ENCODE peak calls at places on chromosome 3, in five cellular contexts. One of them, this sample, is unnamed.
A peak's percentile ranks its signal among the peaks of the same experiment; 100 is the strongest.

GRCh38 chr3:64431717-64432116 is 206.5 kb upstream of the PRICKLE2 start:
- DNase-seq in HepG2: no peak
- DNase-seq in GM12878: no peak
- DNase-seq in H1: no peak
- DNase-seq in NT2/D1: no peak
- DNase-seq in this sample: no peak

GRCh38 chr3:100873624-100874023 is 119.6 kb downstream of the ABI3BP start:
- DNase-seq in H1: no peak
- DNase-seq in GM12878: no peak
- DNase-seq in NT2/D1: no peak
- DNase-seq in HepG2: no peak
- DNase-seq in this sample: no peak

GRCh38 chr3:110016235-110016634 is 678.9 kb upstream of the DPPA4 start:
- DNase-seq in GM12878: no peak
- DNase-seq in NT2/D1: no peak
- DNase-seq in H1: no peak
- DNase-seq in HepG2: no peak
- DNase-seq in this sample: no peak

GRCh38 chr3:58271901-58272501 is 34.0 kb upstream of the RPP14 start:
- DNase-seq in GM12878: no peak
- DNase-seq in NT2/D1: no peak
- DNase-seq in HepG2: no peak
- DNase-seq in H1: no peak
- DNase-seq in this sample: no peak

GRCh38 chr3:43503067-43503728 is 118.6 kb downstream of the ANO10 start:
- DNase-seq in HepG2: peak; percentile 15
- DNase-seq in NT2/D1: no peak
- DNase-seq in H1: no peak
- DNase-seq in GM12878: no peak
- DNase-seq in this sample: no peak

GRCh38 chr3:54032598-54032997 is 89.8 kb upstream of the CACNA2D3 start:
- DNase-seq in H1: no peak
- DNase-seq in HepG2: no peak
- DNase-seq in NT2/D1: no peak
- DNase-seq in GM12878: no peak
- DNase-seq in this sample: no peak

GRCh38 chr3:182241777-182242556 is 530.2 kb downstream of the SOX2 start:
- DNase-seq in H1: no peak
- DNase-seq in HepG2: peak; percentile 9
- DNase-seq in NT2/D1: no peak
- DNase-seq in GM12878: no peak
- DNase-seq in this sample: no peak

GRCh38 chr3:63343674-63344073 is 65.6 kb downstream of the SYNPR start:
- DNase-seq in HepG2: peak; percentile 39
- DNase-seq in H1: no peak
- DNase-seq in NT2/D1: peak; percentile 95
- DNase-seq in GM12878: peak; percentile 4
- DNase-seq in this sample: peak; percentile 35

GRCh38 chr3:52636673-52637072 is 49.0 kb downstream of the PBRM1 start:
- DNase-seq in HepG2: no peak
- DNase-seq in NT2/D1: no peak
- DNase-seq in H1: no peak
- DNase-seq in GM12878: no peak
- DNase-seq in this sample: no peak

GRCh38 chr3:58039609-58040008 is 31.4 kb downstream of the FLNB start:
- DNase-seq in NT2/D1: peak; percentile 72
- DNase-seq in HepG2: no peak
- DNase-seq in H1: no peak
- DNase-seq in GM12878: no peak
- DNase-seq in this sample: no peak

GRCh38 chr3:131091768-131092167 is 65.1 kb downstream of the NEK11 start:
- DNase-seq in NT2/D1: no peak
- DNase-seq in H1: no peak
- DNase-seq in HepG2: peak; percentile 8
- DNase-seq in GM12878: no peak
- DNase-seq in this sample: no peak

GRCh38 chr3:138901579-138901978 is 45.4 kb downstream of the FOXL2 start:
- DNase-seq in HepG2: no peak
- DNase-seq in NT2/D1: no peak
- DNase-seq in GM12878: no peak
- DNase-seq in H1: no peak
- DNase-seq in this sample: no peak

GRCh38 chr3:132228923-132229322 is 88.3 kb upstream of the ACP3 start:
- DNase-seq in HepG2: no peak
- DNase-seq in GM12878: no peak
- DNase-seq in NT2/D1: no peak
- DNase-seq in H1: no peak
- DNase-seq in this sample: no peak

GRCh38 chr3:56291244-56291680 is 177.0 kb downstream of the ERC2 start:
- DNase-seq in H1: no peak
- DNase-seq in NT2/D1: no peak
- DNase-seq in GM12878: no peak
- DNase-seq in HepG2: no peak
- DNase-seq in this sample: no peak

GRCh38 chr3:123276346-123276745 is 74.6 kb downstream of the SEC22A start:
- DNase-seq in HepG2: no peak
- DNase-seq in GM12878: no peak
- DNase-seq in H1: no peak
- DNase-seq in NT2/D1: no peak
- DNase-seq in this sample: no peak

GRCh38 chr3:155416500-155417118 is 123.1 kb upstream of the STRIT1 start:
- DNase-seq in GM12878: no peak
- DNase-seq in H1: no peak
- DNase-seq in HepG2: no peak
- DNase-seq in NT2/D1: no peak
- DNase-seq in this sample: no peak

GRCh38 chr3:120093119-120093922 is 926 bp downstream of the GSK3B start:
- DNase-seq in H1: no peak
- DNase-seq in HepG2: no peak
- DNase-seq in GM12878: no peak
- DNase-seq in NT2/D1: peak; percentile 75
- DNase-seq in this sample: no peak

GRCh38 chr3:113844622-113845222 is 6.1 kb downstream of the GRAMD1C start:
- DNase-seq in GM12878: no peak
- DNase-seq in H1: no peak
- DNase-seq in NT2/D1: no peak
- DNase-seq in HepG2: peak; percentile 39
- DNase-seq in this sample: peak; percentile 45

GRCh38 chr3:11570789-11571495 is 72.8 kb downstream of the VGLL4 start:
- DNase-seq in NT2/D1: no peak
- DNase-seq in HepG2: no peak
- DNase-seq in GM12878: no peak
- DNase-seq in H1: no peak
- DNase-seq in this sample: no peak

GRCh38 chr3:5806192-5806591 is 618.7 kb downstream of the EDEM1 start:
- DNase-seq in NT2/D1: peak; percentile 28
- DNase-seq in GM12878: no peak
- DNase-seq in HepG2: no peak
- DNase-seq in H1: no peak
- DNase-seq in this sample: no peak

GRCh38 chr3:173799073-173799830 is 401.7 kb downstream of the NLGN1 start:
- DNase-seq in GM12878: no peak
- DNase-seq in NT2/D1: no peak
- DNase-seq in H1: no peak
- DNase-seq in HepG2: no peak
- DNase-seq in this sample: no peak

GRCh38 chr3:173796865-173797264 is 399.3 kb downstream of the NLGN1 start:
- DNase-seq in GM12878: no peak
- DNase-seq in H1: no peak
- DNase-seq in NT2/D1: no peak
- DNase-seq in HepG2: no peak
- DNase-seq in this sample: no peak

GRCh38 chr3:173800154-173800553 is 402.6 kb downstream of the NLGN1 start:
- DNase-seq in NT2/D1: peak; percentile 23
- DNase-seq in GM12878: no peak
- DNase-seq in HepG2: no peak
- DNase-seq in H1: no peak
- DNase-seq in this sample: no peak
- TF ChIP-seq SUZ12 in NT2/D1: no peak
- TF ChIP-seq SUZ12 in GM12878: no peak
- TF ChIP-seq SUZ12 in HepG2: no peak
- TF ChIP-seq SUZ12 in H1: no peak
- TF ChIP-seq SUZ12 in this sample: no peak

GRCh38 chr3:99670556-99670950 is 32.2 kb downstream of the COL8A1 start:
- DNase-seq in NT2/D1: no peak
- DNase-seq in H1: no peak
- DNase-seq in HepG2: no peak
- DNase-seq in GM12878: no peak
- DNase-seq in this sample: no peak

GRCh38 chr3:99674086-99674789 is 35.8 kb downstream of the COL8A1 start:
- DNase-seq in NT2/D1: no peak
- DNase-seq in GM12878: no peak
- DNase-seq in H1: no peak
- DNase-seq in HepG2: no peak
- DNase-seq in this sample: no peak

GRCh38 chr3:99666201-99666600 is 27.8 kb downstream of the COL8A1 start:
- DNase-seq in H1: no peak
- DNase-seq in HepG2: no peak
- DNase-seq in NT2/D1: no peak
- DNase-seq in GM12878: no peak
- DNase-seq in this sample: no peak

GRCh38 chr3:99668044-99668443 is 29.6 kb downstream of the COL8A1 start:
- DNase-seq in HepG2: no peak
- DNase-seq in H1: no peak
- DNase-seq in GM12878: no peak
- DNase-seq in NT2/D1: no peak
- DNase-seq in this sample: no peak

DNA sequence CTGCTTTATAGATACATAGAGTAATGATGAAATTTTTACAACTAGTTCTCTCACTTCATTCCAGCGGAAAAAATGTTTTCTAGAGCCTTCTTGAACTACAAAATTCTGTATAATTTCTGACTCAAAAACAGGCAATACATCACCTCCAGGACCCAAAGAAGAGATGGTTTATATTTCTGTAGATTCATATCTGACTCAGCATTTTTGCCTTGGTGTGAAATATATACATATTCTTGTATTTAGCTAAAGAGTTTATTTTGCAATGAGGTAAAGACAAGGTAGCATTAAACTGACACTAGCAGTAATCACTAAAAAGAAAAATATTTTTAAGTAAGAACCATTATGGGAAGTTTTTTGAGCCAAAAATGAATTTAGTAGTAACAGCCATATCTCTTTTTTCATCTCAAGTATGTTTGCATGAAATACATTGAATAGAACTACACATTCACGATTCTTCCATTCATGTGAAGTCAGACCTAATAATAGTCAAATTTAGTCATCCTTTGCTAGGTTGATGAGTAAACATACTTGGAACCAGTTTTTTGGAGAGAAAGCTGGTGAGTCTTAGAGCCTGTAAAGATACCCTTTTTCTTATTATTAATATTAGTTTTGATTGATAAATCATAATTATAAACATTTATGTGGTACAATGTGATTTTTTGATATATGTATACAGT is 31.6 kb downstream of the COL8A1 start:
- DNase-seq in H1: no peak
- DNase-seq in GM12878: no peak
- DNase-seq in NT2/D1: no peak
- DNase-seq in HepG2: no peak
- DNase-seq in this sample: no peak
- TF ChIP-seq SUZ12 in H1: no peak
- TF ChIP-seq SUZ12 in GM12878: no peak
- TF ChIP-seq SUZ12 in NT2/D1: no peak
- TF ChIP-seq SUZ12 in HepG2: no peak
- TF ChIP-seq SUZ12 in this sample: no peak

DNA sequence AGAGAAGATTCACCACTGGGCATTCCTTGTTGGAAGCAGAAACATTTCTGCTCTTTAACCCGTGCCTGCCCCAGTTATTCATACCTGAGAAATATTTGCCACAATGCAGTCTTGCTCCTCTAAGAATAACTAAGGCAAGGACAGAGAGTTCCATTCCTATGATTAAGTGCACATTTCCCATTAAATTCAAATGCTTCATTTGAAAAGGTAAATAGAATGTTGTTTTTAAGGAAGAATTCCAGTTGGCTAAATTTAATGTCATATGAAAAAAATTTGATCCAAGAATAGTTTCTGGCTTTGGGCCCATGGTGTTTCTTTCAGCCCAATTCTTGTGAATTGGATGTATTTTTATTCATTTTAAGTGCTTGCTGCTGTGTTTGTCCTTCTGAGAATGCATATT is 573.5 kb upstream of the TBL1XR1 start:
- DNase-seq in NT2/D1: no peak
- DNase-seq in H1: no peak
- DNase-seq in HepG2: no peak
- DNase-seq in GM12878: no peak
- DNase-seq in this sample: no peak
- TF ChIP-seq SUZ12 in NT2/D1: no peak
- TF ChIP-seq SUZ12 in H1: no peak
- TF ChIP-seq SUZ12 in HepG2: no peak
- TF ChIP-seq SUZ12 in GM12878: no peak
- TF ChIP-seq SUZ12 in this sample: no peak

GRCh38 chr3:112297714-112298113 is 3.7 kb upstream of the SLC9C1 start:
- DNase-seq in H1: no peak
- DNase-seq in GM12878: no peak
- DNase-seq in HepG2: no peak
- DNase-seq in NT2/D1: no peak
- DNase-seq in this sample: no peak

GRCh38 chr3:112298781-112299180 is 4.8 kb upstream of the SLC9C1 start:
- DNase-seq in HepG2: no peak
- DNase-seq in H1: no peak
- DNase-seq in GM12878: no peak
- DNase-seq in NT2/D1: no peak
- DNase-seq in this sample: no peak

GRCh38 chr3:112289011-112289410 is 5.0 kb downstream of the SLC9C1 start:
- DNase-seq in H1: no peak
- DNase-seq in GM12878: no peak
- DNase-seq in HepG2: no peak
- DNase-seq in NT2/D1: no peak
- DNase-seq in this sample: no peak

DNA sequence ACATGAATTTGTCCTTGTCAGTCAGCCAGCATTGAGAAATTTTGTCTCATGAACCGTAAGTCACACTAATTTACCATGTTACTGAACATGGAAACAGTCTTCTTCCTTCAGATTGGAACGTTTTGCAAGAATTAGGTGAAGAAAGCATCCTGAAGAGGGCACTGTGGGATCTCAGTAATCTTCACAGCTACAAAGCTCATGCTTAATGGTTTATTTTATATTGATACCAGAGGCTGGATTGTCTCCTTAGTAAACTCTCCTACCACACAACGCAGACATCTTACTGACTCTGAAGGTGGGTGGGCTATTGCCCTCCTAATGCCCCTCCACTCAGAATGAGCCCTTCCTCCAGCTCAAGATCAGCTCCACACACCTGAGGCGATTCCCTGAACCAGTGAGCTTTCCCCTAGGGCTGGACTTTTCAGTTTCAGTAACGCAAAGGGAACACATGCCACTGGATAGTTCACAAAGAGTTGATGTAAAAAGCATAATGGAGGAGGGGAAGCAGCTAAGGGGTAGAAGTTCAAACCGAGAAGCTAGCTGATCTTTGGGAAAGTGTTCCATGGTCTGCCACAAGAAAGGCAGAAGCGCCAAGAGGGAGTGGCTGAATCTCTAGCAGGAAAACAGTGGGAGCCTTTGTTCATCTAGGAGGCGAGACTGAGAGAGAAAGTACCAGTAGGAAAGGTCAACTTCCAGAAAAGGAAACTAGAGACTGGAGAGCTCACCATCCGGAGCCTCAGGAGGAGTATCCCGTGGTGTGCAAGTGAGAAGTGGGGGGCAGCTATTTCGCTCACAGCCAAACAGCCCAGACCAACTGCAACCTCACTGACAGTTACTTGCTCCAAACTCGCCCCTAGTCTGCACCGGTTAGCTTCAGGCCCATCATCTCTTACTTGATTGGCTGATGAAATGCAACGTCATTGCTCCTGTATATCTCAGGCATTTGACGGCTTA is at the start of gene SLC9C1:
- DNase-seq in GM12878: peak; percentile 85
- DNase-seq in HepG2: peak; percentile 38
- DNase-seq in H1: peak; percentile 75
- DNase-seq in NT2/D1: peak; percentile 64
- DNase-seq in this sample: peak; percentile 28
- TF ChIP-seq SUZ12 in GM12878: no peak
- TF ChIP-seq SUZ12 in HepG2: no peak
- TF ChIP-seq SUZ12 in H1: no peak
- TF ChIP-seq SUZ12 in NT2/D1: no peak
- TF ChIP-seq SUZ12 in this sample: no peak